ENCODE peak calls at places on chromosome 13, in seven cellular contexts. One of them, this sample, is unnamed.

GRCh38 chr13:35499131-35500051 is 22.9 kb upstream of the MAB21L1 start:
- DNase-seq in NCI-H146: peak
- DNase-seq in activated CD4-positive, alpha-beta T cell treated with anti-CD3 and anti-CD28 coated beads, Interleukin-2, amount 50 U/mL, for 48 hours: no peak
- DNase-seq in colonic mucosa: no peak
- DNase-seq in AG20443: no peak
- DNase-seq in NCI-H82: peak
- DNase-seq in osteocyte: no peak
- DNase-seq in this sample: peak

GRCh38 chr13:49093376-49093775 is 117.7 kb downstream of the FNDC3A start:
- DNase-seq in AG20443: no peak
- DNase-seq in colonic mucosa: no peak
- DNase-seq in NCI-H146: no peak
- DNase-seq in osteocyte: no peak
- DNase-seq in NCI-H82: no peak
- DNase-seq in activated CD4-positive, alpha-beta T cell treated with anti-CD3 and anti-CD28 coated beads, Interleukin-2, amount 50 U/mL, for 48 hours: no peak
- DNase-seq in this sample: no peak

GRCh38 chr13:52925221-52925620 is 76.8 kb upstream of the PCDH8 start:
- DNase-seq in AG20443: no peak
- DNase-seq in NCI-H82: no peak
- DNase-seq in NCI-H146: peak
- DNase-seq in colonic mucosa: no peak
- DNase-seq in activated CD4-positive, alpha-beta T cell treated with anti-CD3 and anti-CD28 coated beads, Interleukin-2, amount 50 U/mL, for 48 hours: no peak
- DNase-seq in osteocyte: no peak
- DNase-seq in this sample: peak

GRCh38 chr13:112712451-112712881 is 22.6 kb downstream of the ATP11A start:
- DNase-seq in NCI-H146: no peak
- DNase-seq in colonic mucosa: no peak
- DNase-seq in osteocyte: no peak
- DNase-seq in NCI-H82: no peak
- DNase-seq in AG20443: no peak
- DNase-seq in activated CD4-positive, alpha-beta T cell treated with anti-CD3 and anti-CD28 coated beads, Interleukin-2, amount 50 U/mL, for 48 hours: no peak
- DNase-seq in this sample: no peak

GRCh38 chr13:39417643-39418042 is 185.3 kb downstream of the LHFPL6 start:
- DNase-seq in colonic mucosa: no peak
- DNase-seq in osteocyte: no peak
- DNase-seq in NCI-H146: no peak
- DNase-seq in NCI-H82: no peak
- DNase-seq in AG20443: peak
- DNase-seq in activated CD4-positive, alpha-beta T cell treated with anti-CD3 and anti-CD28 coated beads, Interleukin-2, amount 50 U/mL, for 48 hours: no peak
- DNase-seq in this sample: no peak

GRCh38 chr13:25281193-25281936 is 5.9 kb downstream of the MTMR6 start:
- DNase-seq in NCI-H146: no peak
- DNase-seq in activated CD4-positive, alpha-beta T cell treated with anti-CD3 and anti-CD28 coated beads, Interleukin-2, amount 50 U/mL, for 48 hours: peak
- DNase-seq in AG20443: no peak
- DNase-seq in NCI-H82: no peak
- DNase-seq in osteocyte: no peak
- DNase-seq in colonic mucosa: no peak
- DNase-seq in this sample: no peak

GRCh38 chr13:44368062-44368591 is 5.5 kb upstream of the SERP2 start:
- DNase-seq in activated CD4-positive, alpha-beta T cell treated with anti-CD3 and anti-CD28 coated beads, Interleukin-2, amount 50 U/mL, for 48 hours: no peak
- DNase-seq in colonic mucosa: no peak
- DNase-seq in osteocyte: no peak
- DNase-seq in NCI-H82: peak
- DNase-seq in AG20443: peak
- DNase-seq in NCI-H146: peak
- DNase-seq in this sample: peak

GRCh38 chr13:30934381-30934780 is 1.9 kb downstream of the TEX26 start:
- DNase-seq in NCI-H146: no peak
- DNase-seq in activated CD4-positive, alpha-beta T cell treated with anti-CD3 and anti-CD28 coated beads, Interleukin-2, amount 50 U/mL, for 48 hours: no peak
- DNase-seq in NCI-H82: no peak
- DNase-seq in colonic mucosa: no peak
- DNase-seq in AG20443: no peak
- DNase-seq in osteocyte: no peak
- DNase-seq in this sample: no peak

GRCh38 chr13:30743319-30744055 is 8.1 kb downstream of the ALOX5AP start:
- DNase-seq in AG20443: peak
- DNase-seq in colonic mucosa: peak
- DNase-seq in activated CD4-positive, alpha-beta T cell treated with anti-CD3 and anti-CD28 coated beads, Interleukin-2, amount 50 U/mL, for 48 hours: no peak
- DNase-seq in NCI-H82: no peak
- DNase-seq in NCI-H146: no peak
- DNase-seq in osteocyte: no peak
- DNase-seq in this sample: no peak

GRCh38 chr13:79227418-79227817 is 178.6 kb downstream of the RBM26 start:
- DNase-seq in AG20443: no peak
- DNase-seq in osteocyte: no peak
- DNase-seq in colonic mucosa: no peak
- DNase-seq in NCI-H82: no peak
- DNase-seq in NCI-H146: peak
- DNase-seq in activated CD4-positive, alpha-beta T cell treated with anti-CD3 and anti-CD28 coated beads, Interleukin-2, amount 50 U/mL, for 48 hours: no peak
- DNase-seq in this sample: peak

GRCh38 chr13:112760440-112760839 is 70.6 kb downstream of the ATP11A start:
- DNase-seq in osteocyte: no peak
- DNase-seq in AG20443: no peak
- DNase-seq in NCI-H146: peak
- DNase-seq in colonic mucosa: no peak
- DNase-seq in activated CD4-positive, alpha-beta T cell treated with anti-CD3 and anti-CD28 coated beads, Interleukin-2, amount 50 U/mL, for 48 hours: no peak
- DNase-seq in NCI-H82: no peak
- DNase-seq in this sample: peak

GRCh38 chr13:78600317-78600899 is 2.9 kb downstream of the POU4F1 start:
- DNase-seq in AG20443: no peak
- DNase-seq in osteocyte: no peak
- DNase-seq in activated CD4-positive, alpha-beta T cell treated with anti-CD3 and anti-CD28 coated beads, Interleukin-2, amount 50 U/mL, for 48 hours: no peak
- DNase-seq in NCI-H82: peak
- DNase-seq in colonic mucosa: no peak
- DNase-seq in NCI-H146: no peak
- DNase-seq in this sample: no peak

GRCh38 chr13:78015782-78016181 is 97.2 kb upstream of the EDNRB start:
- DNase-seq in AG20443: no peak
- DNase-seq in colonic mucosa: no peak
- DNase-seq in NCI-H82: no peak
- DNase-seq in NCI-H146: no peak
- DNase-seq in activated CD4-positive, alpha-beta T cell treated with anti-CD3 and anti-CD28 coated beads, Interleukin-2, amount 50 U/mL, for 48 hours: no peak
- DNase-seq in osteocyte: no peak
- DNase-seq in this sample: no peak

GRCh38 chr13:36628986-36629385 is 44.8 kb upstream of the SERTM1 start:
- DNase-seq in osteocyte: no peak
- DNase-seq in AG20443: no peak
- DNase-seq in colonic mucosa: no peak
- DNase-seq in activated CD4-positive, alpha-beta T cell treated with anti-CD3 and anti-CD28 coated beads, Interleukin-2, amount 50 U/mL, for 48 hours: no peak
- DNase-seq in NCI-H82: no peak
- DNase-seq in NCI-H146: no peak
- DNase-seq in this sample: no peak

GRCh38 chr13:46896346-46897138 is at the start of gene HTR2A:
- DNase-seq in AG20443: peak
- DNase-seq in NCI-H82: peak
- DNase-seq in NCI-H146: no peak
- DNase-seq in osteocyte: no peak
- DNase-seq in colonic mucosa: no peak
- DNase-seq in activated CD4-positive, alpha-beta T cell treated with anti-CD3 and anti-CD28 coated beads, Interleukin-2, amount 50 U/mL, for 48 hours: no peak
- DNase-seq in this sample: peak

GRCh38 chr13:46097015-46097414 is 7.8 kb downstream of the CPB2 start:
- DNase-seq in activated CD4-positive, alpha-beta T cell treated with anti-CD3 and anti-CD28 coated beads, Interleukin-2, amount 50 U/mL, for 48 hours: no peak
- DNase-seq in AG20443: no peak
- DNase-seq in colonic mucosa: no peak
- DNase-seq in NCI-H146: peak
- DNase-seq in osteocyte: no peak
- DNase-seq in NCI-H82: no peak
- DNase-seq in this sample: peak

GRCh38 chr13:33927315-33927714 is 109.4 kb downstream of the RFC3 start:
- DNase-seq in NCI-H82: no peak
- DNase-seq in activated CD4-positive, alpha-beta T cell treated with anti-CD3 and anti-CD28 coated beads, Interleukin-2, amount 50 U/mL, for 48 hours: no peak
- DNase-seq in AG20443: peak
- DNase-seq in osteocyte: no peak
- DNase-seq in NCI-H146: no peak
- DNase-seq in colonic mucosa: no peak
- DNase-seq in this sample: no peak

This sample was measured in NCI-H69.